ENCODE peak calls at places on chromosomes 6 and 20, in ten cellular contexts. L is GM20000; D is T-helper 1 cell; N is NAMALWA; X is left ventricle myocardium inferior; H is hypothalamus; E is sigmoid colon; M is renal cortical epithelial cell; J is amygdala; I is activated naive CD4-positive, alpha-beta T cell treated with Interleukin-2 at 50 U/mL for 16 hours. T is an unnamed sample.

GRCh38 chr6:134746125-134746524 is 203.8 kb downstream of the ALDH8A1 start:
- DNase-seq in L (no peak), D (no peak), N (no peak), X (no peak), H (no peak), E (no peak), M (no peak), J (no peak), I (no peak), T (no peak)

GRCh38 chr6:137155830-137156229 is 17.6 kb downstream of the IL22RA2 start:
- DNase-seq in L (peak; percentile 37), D (peak; percentile 86), N (no peak), X (no peak), H (no peak), E (no peak), M (peak; percentile 90), J (no peak), I (peak; percentile 13), T (peak; percentile 59)

GRCh38 chr20:22282696-22283095 is 301.7 kb downstream of the FOXA2 start:
- DNase-seq in L (no peak), D (no peak), N (no peak), X (no peak), H (no peak), E (no peak), M (no peak), J (no peak), I (no peak), T (no peak)

GRCh38 chr20:37524859-37525708 is 2.6 kb downstream of the BLCAP start:
- DNase-seq in L (peak; percentile 38), D (no peak), N (no peak), X (no peak), H (no peak), E (no peak), M (peak; percentile 50), J (no peak), I (peak; percentile 38), T (no peak)

GRCh38 chr6:100344761-100345160 is 120.0 kb downstream of the SIM1 start:
- DNase-seq in L (no peak), D (no peak), N (no peak), X (no peak), H (no peak), E (no peak), M (no peak), J (no peak), I (no peak), T (no peak)

GRCh38 chr6:85669735-85670194 is 27.1 kb upstream of the SYNCRIP start:
- DNase-seq in L (peak; percentile 66), D (peak; percentile 91), N (peak; percentile 45), X (no peak), H (no peak), E (no peak), M (peak; percentile 71), J (no peak), I (peak; percentile 31), T (peak; percentile 93)

GRCh38 chr6:161274488-161274858 is 612 bp upstream of the AGPAT4 start:
- DNase-seq in L (no peak), D (no peak), N (no peak), X (no peak), H (no peak), E (no peak), M (no peak), J (no peak), I (no peak), T (no peak)

GRCh38 chr20:54025166-54025835 is 45.1 kb downstream of the BCAS1 start:
- DNase-seq in L (no peak), D (no peak), N (no peak), X (no peak), H (no peak), E (no peak), M (peak; percentile 94), J (no peak), I (no peak), T (no peak)

GRCh38 chr6:106512048-106512957 is 117.0 kb downstream of the RTN4IP1 start:
- DNase-seq in L (peak; percentile 86), D (peak; percentile 84), N (peak; percentile 88), X (peak; percentile 69), H (no peak), E (peak; percentile 82), M (no peak), J (no peak), I (peak; percentile 80), T (peak; percentile 83)

GRCh38 chr20:40320612-40321011 is 368.4 kb downstream of the MAFB start:
- DNase-seq in L (no peak), D (no peak), N (no peak), X (no peak), H (no peak), E (no peak), M (no peak), J (no peak), I (no peak), T (no peak)

GRCh38 chr6:6006428-6007310 is at the start of gene NRN1:
- DNase-seq in L (peak; percentile 63), D (no peak), N (no peak), X (no peak), H (no peak), E (no peak), M (no peak), J (no peak), I (no peak), T (peak; percentile 21)

GRCh38 chr20:57590485-57591288 is 29.5 kb downstream of the ZBP1 start:
- DNase-seq in L (no peak), D (no peak), N (no peak), X (no peak), H (no peak), E (peak; percentile 52), M (no peak), J (no peak), I (no peak), T (no peak)

GRCh38 chr20:62266851-62267250 is 28.5 kb downstream of the OSBPL2 start:
- DNase-seq in L (no peak), D (no peak), N (no peak), X (no peak), H (no peak), E (no peak), M (no peak), J (no peak), I (no peak), T (no peak)

GRCh38 chr6:69179681-69180080 is 544.6 kb downstream of the ADGRB3 start:
- DNase-seq in L (no peak), D (no peak), N (no peak), X (no peak), H (no peak), E (no peak), M (peak; percentile 31), J (no peak), I (no peak), T (peak; percentile 20)

GRCh38 chr6:168091381-168092264 is 12.6 kb upstream of the FRMD1 start:
- DNase-seq in L (no peak), D (no peak), N (no peak), X (no peak), H (no peak), E (no peak), M (no peak), J (no peak), I (no peak), T (no peak)

T was measured in GM12865.